ENCODE peak calls at places on chromosomes 11 and 22, in four cellular contexts. A, O, I and D are unnamed samples.

GRCh38 chr11:19243143-19243542 is 2.4 kb upstream of the E2F8 start:
- DNase-seq in I (no peak), A (no peak), O (no peak), D (no peak)

GRCh38 chr11:127492025-127492424 is 491.5 kb upstream of the KIRREL3 start:
- DNase-seq in I (no peak), O (no peak), A (no peak), D (no peak)

GRCh38 chr11:76977791-76978190 is 56.4 kb upstream of the B3GNT6 start:
- DNase-seq in A (no peak), I (no peak), O (no peak), D (no peak)

GRCh38 chr11:35016939-35017338 is 100.5 kb downstream of the PDHX start:
- DNase-seq in I (peak), A (no peak), O (no peak), D (no peak)

GRCh38 chr22:45290410-45290936 is 5.7 kb downstream of the UPK3A start:
- DNase-seq in I (peak), O (no peak), A (no peak), D (peak)

GRCh38 chr22:46111645-46112306 is 38.5 kb upstream of the PPARA start:
- DNase-seq in I (no peak), O (peak), A (no peak), D (no peak)

GRCh38 chr11:96197221-96197620 is 145.8 kb downstream of the MAML2 start:
- DNase-seq in O (no peak), I (no peak), A (no peak), D (no peak)

GRCh38 chr11:128643661-128644060 is 50.2 kb upstream of the FLI1 start:
- DNase-seq in I (no peak), A (no peak), O (peak), D (no peak)

GRCh38 chr11:130861902-130862552 is 54.3 kb downstream of the SNX19 start:
- DNase-seq in A (peak), I (peak), O (peak), D (peak)

GRCh38 chr11:14026961-14027360 is 64.4 kb downstream of the SPON1 start:
- DNase-seq in O (no peak), A (no peak), I (peak), D (no peak)

GRCh38 chr11:38927993-38928392 is 2330.0 kb upstream of the RAG2 start:
- DNase-seq in A (no peak), I (no peak), O (no peak), D (no peak)

GRCh38 chr11:130726234-130726559 is 190.1 kb downstream of the SNX19 start:
- DNase-seq in A (no peak), O (no peak), I (peak), D (no peak)

GRCh38 chr11:127223026-127223425 is 222.5 kb upstream of the KIRREL3 start:
- DNase-seq in A (no peak), O (no peak), I (no peak), D (no peak)

GRCh38 chr22:46574993-46575914 is 37.8 kb upstream of the CELSR1 start:
- DNase-seq in A (no peak), I (no peak), O (no peak), D (peak)

GRCh38 chr22:46050451-46050845 is 73.5 kb upstream of the WNT7B start:
- DNase-seq in O (no peak), I (no peak), A (no peak), D (no peak)

GRCh38 chr11:32435511-32435946 is at the start of gene WT1:
- DNase-seq in O (peak), I (no peak), A (no peak), D (no peak)

GRCh38 chr22:30253205-30253852 is 6.8 kb upstream of the LIF start:
- DNase-seq in I (peak), A (no peak), O (peak), D (peak)

GRCh38 chr11:75632450-75632849 is 36.4 kb downstream of the MAP6 start:
- DNase-seq in O (no peak), A (no peak), I (no peak), D (no peak)

GRCh38 chr11:19772480-19772879 is 59.8 kb downstream of the NAV2 start:
- DNase-seq in O (no peak), A (no peak), I (no peak), D (no peak)

GRCh38 chr22:30381250-30381649 is 6.0 kb downstream of the RNF215 start:
- DNase-seq in A (no peak), O (no peak), I (no peak), D (no peak)

GRCh38 chr11:132220464-132220863 is 850.0 kb downstream of the NTM start:
- DNase-seq in O (no peak), I (peak), A (no peak), D (no peak)

GRCh38 chr22:32531955-32532818 is 57.6 kb downstream of the FBXO7 start:
- DNase-seq in O (peak), I (peak), A (no peak), D (peak)

GRCh38 chr11:2709429-2709828 is 9.6 kb upstream of the KCNQ1OT1 start:
- DNase-seq in O (peak), I (peak), A (no peak), D (no peak)

GRCh38 chr22:25900880-25901279 is 158.9 kb downstream of the MYO18B start:
- DNase-seq in I (no peak), A (no peak), O (peak), D (no peak)

GRCh38 chr11:72328366-72329224 is 84.6 kb upstream of the PHOX2A start:
- DNase-seq in I (peak), O (no peak), A (no peak), D (no peak)

GRCh38 chr11:7612056-7612660 is 61.1 kb downstream of the CYB5R2 start:
- DNase-seq in I (no peak), O (no peak), A (no peak), D (no peak)

GRCh38 chr22:47446821-47447810 is 684.7 kb downstream of the TBC1D22A start:
- DNase-seq in O (no peak), A (no peak), I (no peak), D (no peak)

GRCh38 chr11:64996710-64997380 is at the start of gene BATF2:
- DNase-seq in I (peak), O (peak), A (no peak), D (peak)

GRCh38 chr11:16099501-16099900 is 256.8 kb downstream of the SOX6 start:
- DNase-seq in A (no peak), O (no peak), I (no peak), D (no peak)

GRCh38 chr22:42366815-42367581 is 65.2 kb downstream of the NFAM1 start:
- DNase-seq in A (no peak), I (no peak), O (no peak), D (peak)

GRCh38 chr22:42364641-42365336 is 67.4 kb downstream of the NFAM1 start:
- DNase-seq in I (peak), A (no peak), O (no peak), D (no peak)

GRCh38 chr22:42363851-42364250 is 68.4 kb downstream of the NFAM1 start:
- DNase-seq in O (no peak), A (no peak), I (no peak), D (no peak)

GRCh38 chr22:42365942-42366660 is 66.1 kb downstream of the NFAM1 start:
- DNase-seq in O (no peak), A (no peak), I (no peak), D (no peak)

DNA sequence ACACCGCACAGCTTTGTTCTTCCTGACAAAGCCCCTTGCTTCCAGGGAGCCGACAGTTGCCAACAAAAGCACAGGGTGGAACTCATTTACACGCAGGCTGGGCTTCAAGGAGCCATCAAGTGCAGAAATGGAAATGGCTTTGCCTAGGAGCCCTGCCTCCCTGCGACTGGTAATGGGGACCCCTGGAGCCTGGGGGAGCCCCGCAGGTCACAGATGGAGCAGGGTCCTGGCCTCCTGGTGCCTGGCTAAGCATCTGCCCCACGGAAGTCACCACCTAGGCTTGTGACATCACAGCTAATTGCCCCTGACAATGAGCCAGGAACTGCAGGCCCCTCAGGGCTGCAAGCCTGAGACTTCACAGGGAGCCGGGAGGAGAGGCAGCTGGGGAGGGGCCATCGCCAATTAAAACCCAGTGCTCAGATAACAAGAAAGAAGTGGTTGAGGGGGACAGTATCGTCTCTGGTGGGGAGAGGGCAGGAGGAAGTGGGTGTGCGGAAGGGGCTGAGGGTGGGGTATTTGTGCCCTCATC is 66.8 kb downstream of the NFAM1 start:
- DNase-seq in I (no peak), O (no peak), A (no peak), D (no peak)
- H3K4me3 ChIP-seq in I (no peak), O (no peak), A (no peak), D (no peak)

DNA sequence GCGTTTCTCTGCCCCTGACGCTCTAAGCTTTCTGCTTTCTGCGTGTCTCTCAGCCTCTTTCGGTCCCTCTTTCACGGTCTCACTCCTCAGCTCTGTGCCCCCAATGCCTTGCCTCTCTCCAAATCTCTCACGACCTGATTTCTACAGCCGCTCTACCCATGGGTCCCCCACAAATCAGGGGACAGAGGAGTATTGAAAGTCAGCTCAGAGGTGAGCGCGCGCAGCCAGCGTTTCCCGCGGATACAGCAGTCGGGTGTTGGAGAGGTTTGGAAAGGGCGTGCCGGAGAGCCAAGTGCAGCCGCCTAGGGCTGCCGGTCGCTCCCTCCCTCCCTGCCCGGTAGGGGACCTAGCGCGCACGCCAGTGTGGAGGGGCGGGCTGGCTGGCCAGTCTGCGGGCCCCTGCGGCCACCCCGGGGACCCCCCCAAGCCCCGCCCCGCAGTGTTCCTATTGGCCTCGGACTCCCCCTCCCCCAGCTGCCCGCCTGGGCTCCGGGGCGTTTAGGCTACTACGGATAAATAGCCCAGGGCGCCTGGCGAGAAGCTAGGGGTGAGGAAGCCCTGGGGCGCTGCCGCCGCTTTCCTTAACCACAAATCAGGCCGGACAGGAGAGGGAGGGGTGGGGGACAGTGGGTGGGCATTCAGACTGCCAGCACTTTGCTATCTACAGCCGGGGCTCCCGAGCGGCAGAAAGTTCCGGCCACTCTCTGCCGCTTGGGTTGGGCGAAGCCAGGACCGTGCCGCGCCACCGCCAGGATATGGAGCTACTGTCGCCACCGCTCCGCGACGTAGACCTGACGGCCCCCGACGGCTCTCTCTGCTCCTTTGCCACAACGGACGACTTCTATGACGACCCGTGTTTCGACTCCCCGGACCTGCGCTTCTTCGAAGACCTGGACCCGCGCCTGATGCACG is at the start of gene MYOD1:
- DNase-seq in I (no peak), O (no peak), A (no peak), D (no peak)
- H3K4me3 ChIP-seq in I (no peak), O (no peak), A (no peak), D (no peak)

GRCh38 chr11:118917488-118918127 is 8.1 kb downstream of the BCL9L start:
- DNase-seq in O (peak), I (peak), A (peak), D (no peak)
- H3K4me3 ChIP-seq in O (no peak), I (no peak), A (peak), D (peak)

DNA sequence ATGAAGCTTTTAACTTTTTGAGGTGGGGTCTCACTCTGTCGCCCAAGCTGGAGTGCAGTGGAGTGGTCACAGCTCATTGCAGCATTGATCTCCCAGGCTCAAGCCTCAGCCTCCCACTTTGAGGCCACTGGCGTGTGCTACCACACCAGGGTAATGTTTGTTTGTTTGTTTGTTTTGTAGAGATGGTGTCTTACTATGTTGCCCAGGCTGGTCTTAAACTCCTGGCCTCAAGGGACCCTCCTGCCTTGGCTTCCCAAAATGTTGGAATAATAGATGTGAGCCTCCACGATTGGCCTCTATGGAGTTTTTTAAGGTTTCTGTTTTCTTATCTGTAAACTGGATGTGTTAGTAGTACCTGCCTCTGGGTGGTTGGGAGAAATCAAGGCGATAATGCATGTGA is 41.4 kb downstream of the MED15 start:
- DNase-seq in A (no peak), I (no peak), O (no peak), D (no peak)
- H3K4me3 ChIP-seq in A (peak), I (no peak), O (no peak), D (no peak)

DNA sequence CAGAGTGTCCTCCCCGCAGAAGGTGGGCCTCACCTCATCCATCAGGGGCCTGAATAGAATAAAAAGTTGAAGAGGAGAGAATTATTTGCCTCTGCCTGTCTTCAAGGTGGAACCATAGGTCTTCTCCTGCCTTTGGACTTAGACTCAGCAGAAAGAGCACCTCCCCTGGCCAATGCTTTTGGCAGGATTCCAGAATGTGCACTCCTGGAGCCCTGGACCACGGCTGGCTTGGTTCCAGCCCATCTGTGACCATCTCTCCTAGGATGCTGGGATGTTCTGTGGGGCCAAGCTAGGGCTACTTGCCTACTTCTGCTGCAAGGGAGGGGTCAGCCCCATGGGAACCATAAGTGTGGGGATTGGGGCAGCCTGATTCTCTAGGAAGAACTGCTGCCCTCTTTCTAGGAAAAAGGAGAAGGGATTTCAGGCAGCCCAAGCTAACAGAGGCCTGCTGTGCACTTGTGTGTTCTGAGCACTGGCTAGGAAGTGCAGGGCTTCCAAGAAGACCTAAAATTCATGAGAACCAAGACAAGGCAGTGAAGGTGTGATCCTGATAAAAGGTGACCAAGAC is 32.2 kb upstream of the SHANK2 start:
- DNase-seq in O (no peak), A (no peak), I (no peak), D (peak)
- H3K4me3 ChIP-seq in O (no peak), A (no peak), I (no peak), D (no peak)

DNA sequence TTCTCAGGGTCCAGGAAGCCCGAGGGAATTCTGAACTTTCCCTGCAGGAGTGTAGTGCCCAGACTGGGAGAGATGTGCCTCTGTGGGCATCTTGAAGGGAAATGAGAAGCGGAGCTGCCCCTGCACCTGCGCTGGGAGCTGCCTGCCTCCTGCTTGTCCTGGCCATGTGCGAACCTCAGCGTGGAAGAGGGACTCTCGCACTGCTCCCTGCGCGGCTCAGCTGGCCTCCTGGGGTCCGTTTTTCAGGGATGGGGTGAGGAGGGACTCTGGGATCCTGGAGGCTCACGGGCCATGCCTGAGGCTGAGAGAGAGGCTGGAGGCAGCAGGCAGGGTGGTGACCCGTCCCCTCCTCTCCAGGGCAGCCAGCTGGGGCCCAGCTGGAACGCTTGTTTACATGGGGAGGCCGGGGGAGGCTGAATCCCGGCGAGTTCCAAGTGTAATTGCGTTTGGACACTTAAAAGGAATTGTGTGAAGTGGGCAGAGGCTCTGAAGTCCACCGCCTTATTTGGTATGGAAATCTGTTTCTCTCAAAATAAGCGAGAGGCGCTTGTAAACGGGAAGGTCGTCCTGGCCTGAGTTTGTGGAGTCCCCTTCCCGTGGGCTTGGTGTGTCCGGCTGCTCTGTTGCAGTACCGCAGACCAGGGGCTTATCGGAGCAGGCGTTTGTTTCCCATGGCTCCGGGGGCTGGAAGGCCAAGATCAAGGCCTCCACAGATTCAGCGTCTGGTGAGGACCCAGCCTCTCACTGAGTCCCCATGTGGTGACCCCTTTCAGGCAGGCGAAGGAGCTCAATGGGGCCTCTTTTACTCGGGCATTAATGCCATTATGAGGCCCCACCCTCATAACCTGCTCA is 1.3 kb upstream of the MRGPRF start:
- DNase-seq in O (no peak), A (no peak), I (peak), D (peak)
- H3K4me3 ChIP-seq in O (no peak), A (no peak), I (no peak), D (peak)

DNA sequence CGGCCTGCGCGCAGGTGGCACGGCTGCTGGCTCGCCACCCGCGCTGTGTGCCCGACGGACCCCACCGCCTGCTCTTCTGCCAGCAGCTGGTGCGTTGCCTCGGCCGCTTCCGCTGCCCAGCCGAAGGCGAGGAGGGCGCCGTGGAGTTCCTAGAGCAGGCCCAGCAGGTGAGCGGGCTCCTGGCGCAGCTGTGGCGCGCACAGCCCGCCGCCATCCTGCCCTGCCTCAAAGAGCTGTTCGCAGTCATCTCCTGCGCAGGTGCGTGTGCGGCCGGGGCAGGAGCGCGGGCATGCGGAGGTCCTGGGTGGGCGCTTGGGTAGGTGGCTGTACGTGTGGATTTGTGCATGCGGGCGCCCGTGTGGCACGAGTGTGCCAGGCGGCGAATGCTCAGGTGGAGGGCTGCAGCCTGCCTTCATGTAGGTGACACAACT is 8.0 kb downstream of the USP35 start:
- DNase-seq in O (no peak), I (no peak), A (no peak), D (no peak)
- H3K4me3 ChIP-seq in O (no peak), I (no peak), A (no peak), D (no peak)

GRCh38 chr11:116190861-116191260 is 581.9 kb downstream of the BUD13 start:
- DNase-seq in A (no peak), I (no peak), O (no peak), D (no peak)

GRCh38 chr11:116193321-116194114 is 579.3 kb downstream of the BUD13 start:
- DNase-seq in A (no peak), I (peak), O (no peak), D (peak)

GRCh38 chr11:116194156-116194904 is 578.5 kb downstream of the BUD13 start:
- DNase-seq in O (no peak), I (no peak), A (no peak), D (no peak)

GRCh38 chr11:116190206-116190605 is 582.6 kb downstream of the BUD13 start:
- DNase-seq in A (no peak), O (no peak), I (no peak), D (no peak)

GRCh38 chr11:116192509-116193206 is 580.1 kb downstream of the BUD13 start:
- DNase-seq in O (no peak), A (no peak), I (no peak), D (no peak)
- H3K4me3 ChIP-seq in O (no peak), A (no peak), I (no peak), D (peak)